ENCODE peak calls at places on chromosomes 4 and X, in nine cellular contexts. T is lower leg skin, J is LNCaP clone FGC, B is fibroblast of lung, O is A549, S is glutamatergic neuron, M is uterus, A is GM12865, W is transverse colon. R is an unnamed sample.

GRCh38 chr4:14168919-14169318 is 541.4 kb upstream of the BOD1L1 start:
- DNase-seq in S (no peak), A (peak; percentile 60), W (peak; percentile 23), B (peak; percentile 82), M (no peak), T (peak; percentile 66), J (peak; percentile 4), O (peak; percentile 56), R (peak; percentile 96)

GRCh38 chr4:102387552-102388150 is 42.4 kb upstream of the SLC39A8 start:
- DNase-seq in M (no peak), W (no peak), T (no peak), J (no peak), O (no peak), B (no peak), A (no peak), S (no peak), R (peak; percentile 22)

GRCh38 chrX:13876652-13877051 is 59.8 kb upstream of the GPM6B start:
- DNase-seq in S (no peak), O (peak; percentile 2), W (no peak), M (no peak), T (no peak), J (no peak), B (peak; percentile 59), A (no peak), R (peak; percentile 51)

GRCh38 chrX:87580862-87581261 is 63.3 kb downstream of the KLHL4 start:
- DNase-seq in W (no peak), T (no peak), M (no peak), A (no peak), B (no peak), J (no peak), S (no peak), O (peak; percentile 23), R (no peak)

GRCh38 chrX:56764153-56764974 is 35.3 kb downstream of the NBDY start:
- DNase-seq in A (peak; percentile 92), W (peak; percentile 83), B (peak; percentile 76), O (peak; percentile 73), J (peak; percentile 75), M (peak; percentile 78), T (peak; percentile 22), S (peak; percentile 26), R (peak; percentile 88)

GRCh38 chrX:443676-444210 is 57.0 kb upstream of the PPP2R3B start:
- DNase-seq in W (no peak), O (no peak), A (no peak), S (no peak), T (no peak), B (no peak), J (no peak), M (no peak), R (no peak)

GRCh38 chrX:85859426-85859825 is 187.9 kb downstream of the CHM start:
- DNase-seq in M (no peak), O (no peak), B (no peak), A (no peak), J (no peak), S (no peak), T (no peak), W (no peak), R (no peak)

GRCh38 chr4:23966720-23967119 is 76.9 kb upstream of the PPARGC1A start:
- DNase-seq in A (no peak), B (peak; percentile 30), O (no peak), S (no peak), T (no peak), W (no peak), M (no peak), J (no peak), R (peak; percentile 35)

GRCh38 chr4:90227177-90227576 is 100.0 kb downstream of the CCSER1 start:
- DNase-seq in O (no peak), B (no peak), W (no peak), T (no peak), M (no peak), J (no peak), S (no peak), A (no peak), R (no peak)

GRCh38 chrX:11899091-11899490 is 141.1 kb downstream of the MSL3 start:
- DNase-seq in W (no peak), B (peak; percentile 33), T (no peak), M (no peak), A (no peak), S (no peak), J (peak; percentile 17), O (peak; percentile 59), R (peak; percentile 56)

DNA sequence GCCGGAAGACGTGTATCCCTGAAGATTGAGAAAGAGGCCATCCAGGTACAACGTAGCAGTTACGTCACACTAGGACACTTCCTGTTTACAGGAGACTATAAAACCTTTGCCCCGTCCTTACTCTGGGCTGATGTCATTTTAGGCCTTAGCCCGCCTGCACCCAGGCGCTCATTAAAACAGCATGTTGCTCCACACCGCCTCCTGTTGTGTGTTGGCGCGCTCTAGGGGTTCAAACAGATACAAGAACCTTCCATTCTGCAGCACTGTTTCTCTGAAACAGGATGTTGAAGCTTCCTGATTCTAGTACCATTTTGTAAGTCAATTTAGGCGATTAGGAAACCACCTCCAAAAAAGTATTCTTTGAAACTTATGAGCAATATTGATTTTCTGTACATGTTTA is 722.1 kb downstream of the PCDH7 start:
- DNase-seq in O (peak; percentile 1), W (no peak), B (no peak), T (no peak), J (peak; percentile 45), A (no peak), M (no peak), S (no peak), R (no peak)
- TF ChIP-seq CTCF in O (no peak), W (no peak), B (no peak), T (no peak), J (peak; percentile 64), A (no peak), M (no peak), S (no peak), R (no peak)

GRCh38 chr4:29085748-29086147 is 1634.4 kb upstream of the PCDH7 start:
- DNase-seq in S (no peak), T (no peak), A (no peak), W (no peak), B (no peak), J (no peak), O (no peak), M (no peak), R (no peak)

GRCh38 chr4:29079260-29079659 is 1640.9 kb upstream of the PCDH7 start:
- DNase-seq in T (no peak), S (no peak), A (no peak), O (no peak), B (no peak), J (no peak), M (no peak), W (no peak), R (no peak)

GRCh38 chr4:29082684-29083083 is 1637.5 kb upstream of the PCDH7 start:
- DNase-seq in O (no peak), M (no peak), T (no peak), J (no peak), B (no peak), S (no peak), A (no peak), W (no peak), R (no peak)

GRCh38 chr4:29081230-29081955 is 1638.8 kb upstream of the PCDH7 start:
- DNase-seq in S (no peak), A (no peak), J (no peak), W (no peak), O (no peak), M (no peak), T (no peak), B (peak; percentile 56), R (peak; percentile 30)
- TF ChIP-seq CTCF in S (no peak), A (no peak), J (peak; percentile 48), W (no peak), O (no peak), M (peak; percentile 11), T (no peak), B (no peak), R (peak; percentile 46)

GRCh38 chr4:7295201-7295916 is 103.0 kb downstream of the SORCS2 start:
- DNase-seq in O (no peak), J (no peak), W (peak; percentile 34), A (no peak), B (no peak), T (no peak), S (no peak), M (peak; percentile 75), R (no peak)

GRCh38 chr4:7297881-7298280 is 105.5 kb downstream of the SORCS2 start:
- DNase-seq in A (no peak), O (no peak), W (no peak), J (no peak), B (no peak), S (no peak), T (no peak), M (no peak), R (no peak)

GRCh38 chr4:7297374-7297773 is 105.0 kb downstream of the SORCS2 start:
- DNase-seq in B (no peak), T (no peak), J (no peak), A (no peak), M (no peak), O (no peak), S (no peak), W (no peak), R (no peak)

GRCh38 chr4:7296661-7297335 is 104.5 kb downstream of the SORCS2 start:
- DNase-seq in O (no peak), J (no peak), W (no peak), A (no peak), T (no peak), M (no peak), S (no peak), B (no peak), R (no peak)

DNA sequence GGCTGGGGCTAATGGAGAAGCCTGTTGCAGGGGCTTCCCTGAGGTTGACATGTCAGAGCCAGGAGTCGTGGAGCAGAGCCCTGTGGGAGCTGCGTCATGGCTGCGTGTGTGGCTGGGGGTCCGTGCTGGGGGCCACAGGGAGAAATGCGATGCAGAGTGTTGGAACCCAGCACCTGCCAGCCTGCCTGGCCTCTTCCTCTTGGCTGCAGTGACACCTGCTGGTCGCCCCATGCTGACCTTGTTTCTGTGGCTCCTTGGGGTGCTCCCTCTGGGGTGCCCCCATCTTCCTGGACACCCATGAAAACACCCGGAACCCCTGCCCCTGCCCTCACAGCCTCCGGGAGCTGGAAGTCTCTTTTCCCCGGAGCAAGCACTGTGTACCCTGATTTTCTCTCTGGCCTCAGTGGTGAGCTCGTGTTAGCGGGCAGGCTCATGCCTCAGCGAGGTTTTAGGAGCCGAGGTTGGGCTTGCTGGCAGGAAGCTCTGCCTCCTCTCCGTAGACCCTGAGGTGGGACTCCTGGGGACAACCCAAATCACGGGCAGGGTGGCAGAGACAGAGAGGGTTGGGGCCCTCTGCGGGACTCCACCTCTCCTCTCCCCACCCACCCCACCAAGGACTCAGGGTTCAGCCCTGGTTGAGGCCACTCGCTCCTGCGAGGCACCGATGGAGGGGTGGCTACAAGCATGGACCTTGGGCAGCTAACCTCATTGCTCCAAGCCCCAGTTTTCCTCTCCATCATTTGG is 103.8 kb downstream of the SORCS2 start:
- DNase-seq in J (no peak), O (peak; percentile 45), A (peak; percentile 42), M (peak; percentile 66), W (peak; percentile 24), B (peak; percentile 34), T (no peak), S (peak; percentile 57), R (peak; percentile 51)
- TF ChIP-seq CTCF in J (peak; percentile 81), O (peak; percentile 65), A (peak; percentile 58), M (peak; percentile 60), W (peak; percentile 48), B (peak; percentile 45), T (no peak), S (peak; percentile 42), R (peak; percentile 74)

DNA sequence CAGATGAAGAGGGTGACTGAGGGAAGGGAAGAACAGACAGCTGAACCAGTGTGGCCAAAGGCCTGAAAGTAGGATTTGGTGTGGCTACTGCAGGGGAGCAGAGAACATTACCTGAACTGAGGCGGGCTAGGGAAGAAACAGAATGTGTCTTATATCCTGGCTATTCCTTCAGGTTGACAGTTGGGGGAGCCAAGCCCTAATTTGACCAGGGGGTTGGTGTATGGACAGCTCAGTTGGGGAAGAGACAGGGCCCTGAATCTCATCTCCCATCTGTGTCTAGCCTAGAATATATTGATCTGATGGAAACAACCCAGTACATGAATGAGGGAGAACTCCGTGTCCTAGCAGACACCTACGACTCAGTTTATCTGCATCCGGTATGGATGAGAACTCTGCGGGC is 4.2 kb downstream of the HDAC6 start:
- DNase-seq in M (no peak), B (no peak), T (no peak), A (peak; percentile 7), S (no peak), J (no peak), W (no peak), O (peak; percentile 21), R (peak; percentile 2)
- TF ChIP-seq CTCF in M (no peak), B (no peak), T (no peak), A (no peak), S (no peak), J (no peak), W (no peak), O (peak; percentile 23), R (no peak)

R was measured in MCF 10A.